ENCODE peak calls at places on chromosomes 12 and 14, in four cellular contexts. One of them, this sample, is unnamed.

GRCh38 chr12:48000878-48001321 is 3.4 kb downstream of the COL2A1 start:
- DNase-seq in CD4-positive, alpha-beta T cell: no peak
- DNase-seq in OCI-LY7: no peak
- DNase-seq in left lung: no peak
- DNase-seq in this sample: peak; percentile 66

GRCh38 chr12:111655356-111655755 is 30.4 kb downstream of the BRAP start:
- DNase-seq in OCI-LY7: no peak
- DNase-seq in CD4-positive, alpha-beta T cell: no peak
- DNase-seq in left lung: no peak
- DNase-seq in this sample: no peak

GRCh38 chr12:51591020-51591901 is at the start of gene SCN8A:
- DNase-seq in left lung: peak; percentile 76
- DNase-seq in CD4-positive, alpha-beta T cell: peak; percentile 30
- DNase-seq in OCI-LY7: peak; percentile 72
- DNase-seq in this sample: peak; percentile 70

GRCh38 chr14:105294142-105294597 is 6.6 kb downstream of the BRF1 start:
- DNase-seq in left lung: no peak
- DNase-seq in OCI-LY7: peak; percentile 71
- DNase-seq in CD4-positive, alpha-beta T cell: peak; percentile 56
- DNase-seq in this sample: no peak

GRCh38 chr12:53492188-53492587 is 7.1 kb downstream of the MAP3K12 start:
- DNase-seq in CD4-positive, alpha-beta T cell: no peak
- DNase-seq in OCI-LY7: no peak
- DNase-seq in left lung: no peak
- DNase-seq in this sample: no peak

GRCh38 chr12:106760184-106760531 is 14.3 kb upstream of the RIC8B start:
- DNase-seq in OCI-LY7: peak; percentile 95
- DNase-seq in CD4-positive, alpha-beta T cell: no peak
- DNase-seq in left lung: no peak
- DNase-seq in this sample: no peak

GRCh38 chr12:64923536-64923935 is 99.1 kb downstream of the TBC1D30 start:
- DNase-seq in CD4-positive, alpha-beta T cell: no peak
- DNase-seq in left lung: no peak
- DNase-seq in OCI-LY7: no peak
- DNase-seq in this sample: no peak

GRCh38 chr12:124032265-124032886 is 59.4 kb downstream of the ZNF664 start:
- DNase-seq in OCI-LY7: peak; percentile 44
- DNase-seq in CD4-positive, alpha-beta T cell: no peak
- DNase-seq in left lung: no peak
- DNase-seq in this sample: no peak

GRCh38 chr12:97464241-97465011 is 1.8 kb downstream of the RMST start:
- DNase-seq in CD4-positive, alpha-beta T cell: no peak
- DNase-seq in OCI-LY7: no peak
- DNase-seq in left lung: no peak
- DNase-seq in this sample: no peak

GRCh38 chr14:75884198-75884611 is 97.6 kb downstream of the TGFB3 start:
- DNase-seq in left lung: no peak
- DNase-seq in CD4-positive, alpha-beta T cell: no peak
- DNase-seq in OCI-LY7: no peak
- DNase-seq in this sample: no peak
- TF ChIP-seq CTCF in left lung: no peak
- TF ChIP-seq CTCF in CD4-positive, alpha-beta T cell: no peak
- TF ChIP-seq CTCF in OCI-LY7: peak; percentile 59
- TF ChIP-seq CTCF in this sample: no peak

GRCh38 chr12:67019070-67019469 is 250.1 kb upstream of the CAND1 start:
- DNase-seq in OCI-LY7: no peak
- DNase-seq in CD4-positive, alpha-beta T cell: no peak
- DNase-seq in left lung: no peak
- DNase-seq in this sample: no peak

GRCh38 chr12:67014642-67015041 is 254.5 kb upstream of the CAND1 start:
- DNase-seq in OCI-LY7: no peak
- DNase-seq in CD4-positive, alpha-beta T cell: no peak
- DNase-seq in left lung: no peak
- DNase-seq in this sample: no peak

DNA sequence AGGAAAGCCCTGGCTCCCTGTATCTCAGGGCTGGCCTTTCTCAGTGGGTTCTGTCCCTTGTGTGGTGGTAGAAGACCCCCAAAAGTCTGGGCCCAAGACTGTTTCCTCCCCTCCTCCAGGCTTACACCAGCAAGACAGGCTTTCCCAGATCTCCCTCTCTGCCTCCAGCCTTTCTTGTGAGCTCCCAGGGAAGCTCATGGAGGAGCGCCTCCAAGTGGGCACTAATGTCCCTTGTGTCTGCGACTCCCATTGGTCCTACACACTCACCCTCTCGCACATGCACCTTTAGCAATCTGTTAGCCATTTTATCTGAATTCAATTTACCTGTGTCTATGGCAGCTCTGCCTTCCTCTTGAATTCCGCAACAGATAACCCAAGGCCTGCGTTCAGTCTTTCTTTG is 251.1 kb upstream of the CAND1 start:
- DNase-seq in left lung: no peak
- DNase-seq in CD4-positive, alpha-beta T cell: no peak
- DNase-seq in OCI-LY7: no peak
- DNase-seq in this sample: no peak
- TF ChIP-seq CTCF in left lung: no peak
- TF ChIP-seq CTCF in CD4-positive, alpha-beta T cell: no peak
- TF ChIP-seq CTCF in OCI-LY7: peak; percentile 25
- TF ChIP-seq CTCF in this sample: no peak

GRCh38 chr14:63848890-63849289 is 3.9 kb upstream of the SYNE2 start:
- DNase-seq in OCI-LY7: no peak
- DNase-seq in left lung: no peak
- DNase-seq in CD4-positive, alpha-beta T cell: no peak
- DNase-seq in this sample: no peak
- TF ChIP-seq CTCF in OCI-LY7: no peak
- TF ChIP-seq CTCF in left lung: no peak
- TF ChIP-seq CTCF in CD4-positive, alpha-beta T cell: no peak
- TF ChIP-seq CTCF in this sample: no peak

GRCh38 chr14:56482306-56482705 is 97.3 kb upstream of the TMEM260 start:
- DNase-seq in OCI-LY7: no peak
- DNase-seq in CD4-positive, alpha-beta T cell: no peak
- DNase-seq in left lung: no peak
- DNase-seq in this sample: no peak
- TF ChIP-seq CTCF in OCI-LY7: peak; percentile 41
- TF ChIP-seq CTCF in CD4-positive, alpha-beta T cell: no peak
- TF ChIP-seq CTCF in left lung: no peak
- TF ChIP-seq CTCF in this sample: no peak